ENCODE peak calls at places on chromosomes 13 and 19, in eight cellular contexts. V is transverse colon, C is IMR-90, H is stomach, G is K562, L is right lobe of liver, W is heart left ventricle, S is A549. M is an unnamed sample.

GRCh38 chr13:103243495-103243894 is 177.3 kb upstream of the SLC10A2 start:
- DNase-seq in C (no peak), L (no peak), S (no peak), V (no peak), G (no peak), H (no peak), W (no peak), M (no peak)

GRCh38 chr19:48004236-48004635 is 9.8 kb downstream of the ELSPBP1 start:
- DNase-seq in S (no peak), L (no peak), G (no peak), V (no peak), C (no peak), H (no peak), W (no peak), M (no peak)

GRCh38 chr19:2602391-2603181 is 99.9 kb downstream of the GNG7 start:
- DNase-seq in C (peak), L (peak), W (peak), H (peak), G (no peak), V (peak), S (no peak), M (peak)

GRCh38 chr19:11587302-11587972 is 9.8 kb upstream of the ZNF627 start:
- DNase-seq in V (peak), C (peak), W (peak), L (peak), G (peak), S (peak), H (peak), M (peak)

GRCh38 chr19:48498576-48498879 is 13.1 kb downstream of the LMTK3 start:
- DNase-seq in S (no peak), W (no peak), C (no peak), H (no peak), L (no peak), G (no peak), V (no peak), M (no peak)

GRCh38 chr19:52522555-52522954 is 4.9 kb upstream of the ZNF808 start:
- DNase-seq in S (no peak), V (no peak), W (no peak), C (no peak), G (peak), H (no peak), L (no peak), M (no peak)

GRCh38 chr19:53994811-53995210 is 3.4 kb downstream of the CACNG6 start:
- DNase-seq in L (no peak), S (no peak), C (peak), H (no peak), G (no peak), V (no peak), W (no peak), M (no peak)

GRCh38 chr13:34349091-34349722 is 531.3 kb downstream of the RFC3 start:
- DNase-seq in S (peak), C (peak), V (peak), L (no peak), G (no peak), H (no peak), W (peak), M (peak)

GRCh38 chr13:94556646-94557045 is 39.3 kb downstream of the TGDS start:
- DNase-seq in L (no peak), C (no peak), S (no peak), V (no peak), G (no peak), W (no peak), H (no peak), M (no peak)

GRCh38 chr19:49437231-49437630 is 4.1 kb downstream of the SLC17A7 start:
- DNase-seq in G (no peak), C (no peak), V (no peak), S (no peak), H (no peak), L (no peak), W (no peak), M (no peak)

GRCh38 chr19:3080281-3080680 is 13.9 kb upstream of the GNA11 start:
- DNase-seq in H (no peak), V (peak), S (no peak), W (no peak), C (peak), G (no peak), L (no peak), M (no peak)

GRCh38 chr19:39969681-39970423 is 1.1 kb upstream of the PSMC4 start:
- DNase-seq in S (no peak), H (peak), V (no peak), L (no peak), C (no peak), G (no peak), W (no peak), M (no peak)

GRCh38 chr13:97223711-97224461 is 1.8 kb downstream of the MBNL2 start:
- DNase-seq in L (peak), S (peak), H (peak), C (peak), V (peak), G (peak), W (peak), M (peak)

GRCh38 chr19:54418030-54418929 is 3.0 kb downstream of the TTYH1 start:
- DNase-seq in H (no peak), W (no peak), L (no peak), C (peak), G (no peak), V (no peak), S (peak), M (no peak)

GRCh38 chr13:112790735-112791641 is 101.2 kb downstream of the ATP11A start:
- DNase-seq in L (no peak), G (no peak), H (peak), W (no peak), C (peak), V (no peak), S (no peak), M (no peak)

GRCh38 chr13:109790951-109791605 is 4.7 kb upstream of the IRS2 start:
- DNase-seq in S (peak), L (peak), W (no peak), H (no peak), G (no peak), C (peak), V (peak), M (peak)

GRCh38 chr13:26460652-26461051 is 96.8 kb upstream of the WASF3 start:
- DNase-seq in S (no peak), H (peak), W (peak), L (no peak), G (no peak), V (no peak), C (peak), M (peak)

GRCh38 chr19:16327911-16328823 is 3.5 kb downstream of the KLF2 start:
- DNase-seq in L (peak), C (peak), V (peak), S (peak), W (peak), G (no peak), H (peak), M (peak)
- TF ChIP-seq POLR2A in L (no peak), C (peak), V (peak), S (no peak), W (peak), G (no peak), H (no peak), M (no peak)

GRCh38 chr13:44305845-44306244 is 67.8 kb upstream of the SERP2 start:
- DNase-seq in V (no peak), H (peak), G (no peak), W (no peak), S (no peak), L (no peak), C (peak), M (peak)
- H3K27ac ChIP-seq in V (peak), H (peak), G (no peak), W (peak), S (peak), L (peak), C (peak), M (no peak)

GRCh38 chr19:10286803-10287737 is at the start of gene ICAM4:
- DNase-seq in W (peak), C (peak), G (peak), H (peak), L (peak), V (peak), S (no peak), M (no peak)
- H3K4me3 ChIP-seq in W (peak), C (no peak), G (peak), H (peak), L (no peak), V (no peak), S (no peak), M (no peak)

GRCh38 chr19:18282021-18282787 is 782 bp upstream of the JUND start:
- DNase-seq in V (no peak), H (no peak), G (no peak), W (no peak), S (no peak), C (no peak), L (no peak), M (no peak)
- TF ChIP-seq POLR2A in V (peak), H (no peak), G (peak), W (peak), S (peak), C (peak), L (no peak), M (peak)

DNA sequence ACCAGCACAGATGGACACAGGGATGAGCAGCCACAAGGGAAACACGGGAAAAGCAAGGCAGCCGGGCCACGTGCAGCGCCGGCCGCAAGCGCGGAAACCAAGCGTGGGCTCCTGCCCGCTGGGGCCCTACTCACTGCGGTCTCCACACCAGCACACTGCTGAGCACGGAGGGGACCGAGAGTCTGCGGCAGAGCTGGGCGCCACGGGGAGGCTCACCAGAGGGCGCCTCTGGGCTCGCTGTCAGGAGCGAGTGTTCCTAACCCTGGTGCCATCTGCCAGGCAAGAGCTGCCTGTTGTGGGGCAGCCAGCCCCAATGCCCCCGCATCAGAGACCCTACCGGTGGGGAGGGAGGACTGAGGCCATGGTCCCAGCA is 26.5 kb downstream of the MPND start:
- DNase-seq in C (peak), W (no peak), L (peak), H (peak), G (no peak), V (peak), S (no peak), M (no peak)
- H3K27ac ChIP-seq in C (no peak), W (peak), L (peak), H (peak), G (peak), V (peak), S (peak), M (no peak)